ENCODE peak calls at places on chromosomes 4 and X, in five cellular contexts. U is lung, A is HL-60, K is epithelial cell of esophagus, H is HCT116. F is an unnamed sample.

GRCh38 chr4:80103615-80104014 is 30.6 kb upstream of the ANTXR2 start:
- DNase-seq in U (no peak), K (no peak), H (no peak), A (no peak), F (no peak)

GRCh38 chr4:138056541-138056940 is 185.6 kb downstream of the SLC7A11 start:
- DNase-seq in H (no peak), K (no peak), U (no peak), A (no peak), F (no peak)

GRCh38 chr4:40630335-40631021 is 814 bp upstream of the RBM47 start:
- DNase-seq in A (peak), H (peak), U (peak), K (peak), F (peak)

GRCh38 chrX:19776753-19777152 is 110.6 kb downstream of the SH3KBP1 start:
- DNase-seq in H (no peak), A (no peak), K (no peak), U (no peak), F (no peak)

GRCh38 chrX:20906571-20906970 is 467.6 kb upstream of the CNKSR2 start:
- DNase-seq in U (no peak), H (no peak), A (no peak), K (peak), F (no peak)

GRCh38 chr4:99389606-99390005 is 37.1 kb upstream of the ADH1C start:
- DNase-seq in K (no peak), H (no peak), U (no peak), A (no peak), F (no peak)

GRCh38 chr4:173860079-173860478 is 330.1 kb upstream of the HAND2 start:
- DNase-seq in H (no peak), U (no peak), K (no peak), A (no peak), F (no peak)

GRCh38 chr4:174674305-174674840 is 152.1 kb upstream of the HPGD start:
- DNase-seq in U (no peak), A (no peak), H (no peak), K (peak), F (no peak)

GRCh38 chr4:85092943-85093342 is 126.5 kb upstream of the WDFY3 start:
- DNase-seq in K (no peak), H (no peak), U (no peak), A (no peak), F (no peak)

GRCh38 chrX:69298466-69299140 is 133.3 kb upstream of the PJA1 start:
- DNase-seq in H (no peak), K (peak), U (no peak), A (no peak), F (no peak)

GRCh38 chrX:9033586-9033985 is 341 bp downstream of the FAM9B start:
- DNase-seq in H (no peak), K (no peak), A (no peak), U (no peak), F (no peak)

GRCh38 chrX:130691576-130691975 is 211.4 kb downstream of the ENOX2 start:
- DNase-seq in K (peak), U (no peak), A (no peak), H (no peak), F (no peak)

GRCh38 chrX:13653022-13653693 is at the start of gene TCEANC:
- DNase-seq in U (peak), A (peak), K (peak), H (peak), F (peak)

GRCh38 chr4:57490520-57490919 is 380.3 kb upstream of the IGFBP7 start:
- DNase-seq in K (peak), U (no peak), H (no peak), A (no peak), F (no peak)

GRCh38 chrX:109826954-109827708 is 94.1 kb upstream of the ACSL4 start:
- DNase-seq in K (peak), H (no peak), U (no peak), A (no peak), F (no peak)

GRCh38 chrX:130024127-130024526 is 41.7 kb downstream of the BCORL1 start:
- DNase-seq in H (peak), K (peak), A (peak), U (peak), F (peak)

GRCh38 chrX:54891573-54891972 is 29.1 kb upstream of the TRO start:
- DNase-seq in K (peak), U (no peak), H (peak), A (peak), F (peak)

GRCh38 chrX:100976211-100976610 is 6.7 kb downstream of the ARL13A start:
- DNase-seq in U (no peak), A (no peak), K (no peak), H (no peak), F (no peak)

GRCh38 chrX:143632625-143633387 is 3.1 kb downstream of the SLITRK4 start:
- DNase-seq in U (no peak), A (peak), H (no peak), K (no peak), F (no peak)

GRCh38 chrX:120549483-120550452 is 11.0 kb downstream of the CUL4B start:
- DNase-seq in U (no peak), K (peak), H (peak), A (no peak), F (no peak)

GRCh38 chrX:53288173-53288572 is 6.8 kb upstream of the IQSEC2 start:
- DNase-seq in K (no peak), H (no peak), U (no peak), A (no peak), F (no peak)

GRCh38 chrX:71492086-71493065 is 40.5 kb upstream of the OGT start:
- DNase-seq in U (peak), A (peak), H (no peak), K (no peak), F (no peak)

GRCh38 chr4:85968945-85969830 is 390.7 kb downstream of the MAPK10 start:
- DNase-seq in A (no peak), U (no peak), K (peak), H (no peak), F (no peak)

GRCh38 chr4:87120411-87121162 is 99.8 kb downstream of the KLHL8 start:
- DNase-seq in K (peak), H (no peak), A (no peak), U (peak), F (no peak)

GRCh38 chr4:54272051-54272450 is 43.0 kb downstream of the PDGFRA start:
- DNase-seq in H (no peak), A (no peak), U (no peak), K (peak), F (no peak)

GRCh38 chr4:2416564-2417195 is 1.8 kb downstream of the ZFYVE28 start:
- DNase-seq in K (no peak), U (no peak), H (no peak), A (no peak), F (no peak)

GRCh38 chr4:124334119-124334518 is 378.4 kb downstream of the ANKRD50 start:
- DNase-seq in U (peak), A (no peak), K (peak), H (peak), F (no peak)

GRCh38 chr4:36081185-36081584 is 163.1 kb downstream of the ARAP2 start:
- DNase-seq in A (no peak), K (no peak), U (no peak), H (no peak), F (peak)

GRCh38 chr4:77175201-77175610 is 18.2 kb downstream of the CCNG2 start:
- DNase-seq in A (no peak), U (no peak), K (no peak), H (no peak), F (no peak)

GRCh38 chr4:25654031-25654970 is 1.4 kb upstream of the SLC34A2 start:
- DNase-seq in K (no peak), H (no peak), U (peak), A (no peak), F (no peak)

GRCh38 chr4:101599620-101600019 is 190.9 kb upstream of the BANK1 start:
- DNase-seq in U (no peak), A (no peak), H (no peak), K (peak), F (no peak)

GRCh38 chr4:140012688-140013087 is 141.3 kb downstream of the MAML3 start:
- DNase-seq in A (peak), H (peak), U (peak), K (peak), F (no peak)

GRCh38 chr4:97153042-97153441 is 990.2 kb downstream of the STPG2 start:
- DNase-seq in U (no peak), A (no peak), H (peak), K (peak), F (no peak)

GRCh38 chr4:177574446-177574845 is 132.2 kb upstream of the AGA start:
- DNase-seq in K (no peak), H (no peak), A (no peak), U (no peak), F (no peak)

GRCh38 chrX:134377537-134377936 is 82.4 kb upstream of the HPRT1 start:
- DNase-seq in H (no peak), A (no peak), U (no peak), K (peak), F (peak)

GRCh38 chr4:182932651-182933050 is 15.5 kb upstream of the DCTD start:
- DNase-seq in U (no peak), K (no peak), H (no peak), A (no peak), F (no peak)

GRCh38 chr4:24770111-24770584 is 25.2 kb upstream of the SOD3 start:
- DNase-seq in K (peak), H (peak), U (no peak), A (no peak), F (peak)

GRCh38 chr4:146175541-146176453 is at the start of gene LSM6:
- DNase-seq in H (peak), U (peak), A (peak), K (peak), F (peak)
- TF ChIP-seq CTCF in H (no peak), U (no peak), A (no peak), K (no peak), F (no peak)

GRCh38 chr4:100417565-100417964 is 100.3 kb downstream of the EMCN start:
- DNase-seq in K (peak), H (no peak), A (no peak), U (no peak), F (no peak)

GRCh38 chr4:100414016-100414790 is 103.6 kb downstream of the EMCN start:
- DNase-seq in K (peak), U (no peak), H (no peak), A (no peak), F (no peak)
- H3K4me3 ChIP-seq in K (no peak), U (no peak), H (no peak), A (no peak), F (no peak)

DNA sequence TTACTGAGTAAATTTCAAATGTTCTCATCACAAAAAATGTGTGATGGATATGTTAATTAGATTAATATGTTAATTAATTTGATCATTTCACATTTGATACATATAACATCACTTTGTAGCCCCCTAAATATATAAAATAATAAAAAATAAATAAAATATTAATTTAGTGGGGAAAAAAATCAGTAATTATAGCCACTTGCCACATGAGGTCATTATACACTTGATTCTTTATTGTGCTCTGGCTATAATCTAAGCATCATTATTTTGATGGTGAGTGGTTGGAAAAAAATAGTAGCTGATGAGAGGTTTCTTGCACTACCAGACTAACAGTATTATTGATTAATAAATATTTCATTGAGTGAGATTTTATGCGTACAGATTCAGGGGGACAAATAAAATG is 57.4 kb downstream of the DCK start:
- DNase-seq in H (no peak), U (no peak), K (no peak), A (no peak), F (no peak)
- TF ChIP-seq CTCF in H (no peak), U (no peak), K (no peak), A (no peak), F (no peak)

DNA sequence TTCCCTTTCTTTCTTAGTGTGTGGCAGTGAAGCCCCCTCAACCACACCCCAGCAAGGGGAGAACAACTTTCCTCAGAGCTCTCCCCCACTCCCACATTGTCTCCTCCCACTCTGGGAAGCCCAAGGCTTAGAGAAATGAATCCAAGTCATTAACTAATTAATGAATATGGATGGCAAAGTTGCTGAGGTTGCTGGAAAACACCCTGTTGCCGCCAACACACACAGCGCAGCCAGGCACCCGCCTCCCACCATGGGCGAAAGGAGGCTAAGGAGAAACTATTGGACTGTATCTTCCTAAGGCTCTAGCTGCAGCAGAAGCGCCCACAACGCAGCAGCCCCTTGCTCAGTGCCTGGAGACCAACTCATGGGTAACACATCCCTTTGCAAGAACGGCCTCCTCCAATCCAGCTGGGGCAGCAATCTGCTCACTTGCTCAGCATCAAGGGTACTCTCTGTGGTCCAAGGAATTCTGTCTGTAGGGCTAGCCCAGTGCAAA is 34.2 kb downstream of the TSC22D3 start:
- DNase-seq in U (no peak), K (no peak), H (no peak), A (no peak), F (no peak)
- H3K4me3 ChIP-seq in U (no peak), K (no peak), H (peak), A (no peak), F (no peak)

DNA sequence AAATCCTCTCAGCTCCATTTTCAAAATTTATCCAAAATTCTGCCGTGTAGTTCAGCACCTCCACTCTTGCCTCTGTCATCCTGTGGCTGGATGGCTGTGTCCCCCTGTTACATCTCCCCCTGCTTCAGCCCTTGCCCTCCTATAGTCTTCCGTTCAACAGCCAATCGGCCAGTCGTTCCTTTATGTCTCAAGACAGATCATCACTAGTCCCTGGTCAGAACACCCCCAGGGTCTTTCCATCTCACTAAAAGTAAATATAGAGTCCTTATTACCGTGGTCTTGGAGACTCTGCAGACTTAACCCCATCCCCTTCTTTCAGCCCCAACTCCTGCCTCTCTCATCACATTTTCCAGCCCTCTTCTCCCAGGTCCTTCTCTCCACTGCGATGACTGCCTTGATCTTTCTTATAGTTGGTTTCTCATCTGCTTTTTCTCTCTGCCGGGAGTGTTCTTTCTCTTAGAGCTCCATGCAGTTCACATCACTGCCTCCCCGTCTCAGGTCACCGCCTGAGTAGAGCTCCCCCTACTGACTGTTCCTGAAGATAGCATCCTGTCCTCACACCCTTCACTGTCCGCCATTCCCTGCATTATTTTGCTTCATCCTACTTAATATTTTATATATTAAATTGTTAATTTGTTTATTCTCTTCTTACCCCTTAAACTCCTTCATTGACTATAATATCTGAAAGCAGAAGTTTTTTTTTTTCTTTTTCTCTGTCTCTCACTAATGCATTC is 736.9 kb upstream of the MAGEB2 start:
- DNase-seq in A (no peak), H (peak), K (peak), U (no peak), F (peak)
- TF ChIP-seq CTCF in A (peak), H (peak), K (peak), U (no peak), F (peak)

DNA sequence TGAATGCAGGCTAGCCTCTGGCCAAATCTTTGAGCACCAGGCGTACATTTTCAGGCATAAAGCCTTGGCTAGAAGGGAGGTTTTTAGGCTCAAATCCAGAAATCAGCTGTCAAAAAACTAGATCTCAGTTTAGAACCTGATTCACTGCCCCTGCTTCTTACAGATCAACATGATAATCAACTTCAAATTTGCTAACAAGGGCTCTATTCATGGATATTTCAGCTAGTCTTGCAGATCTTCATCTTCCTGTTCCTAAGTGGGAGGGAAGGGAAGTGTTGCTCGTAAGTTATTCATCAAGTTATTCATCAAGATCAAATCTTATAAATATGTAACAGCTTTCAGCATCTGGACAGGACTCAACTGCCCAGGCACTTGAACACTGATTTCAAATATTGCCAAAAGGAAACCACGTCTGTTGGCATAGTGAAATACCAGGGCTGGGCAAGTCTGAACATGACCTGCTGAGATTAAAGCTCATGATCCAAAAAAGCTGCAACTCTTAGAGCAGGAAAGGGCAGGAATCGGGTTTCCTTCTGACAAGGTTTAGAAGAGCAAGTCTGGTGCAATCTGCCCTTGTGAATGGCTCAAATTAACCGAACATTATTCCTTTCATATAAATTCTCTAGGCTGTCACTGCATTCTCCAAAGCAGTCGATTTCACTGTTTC is 200.3 kb downstream of the PDGFC start:
- DNase-seq in U (peak), H (peak), K (peak), A (no peak), F (no peak)
- H3K4me3 ChIP-seq in U (no peak), H (peak), K (peak), A (no peak), F (no peak)

F was measured in GM12864.